ENCODE peak calls at places on chromosomes 4 and X, in ten cellular contexts. One of them, this sample, is unnamed.

GRCh38 chr4:139176299-139177048 is 544 bp downstream of the ELF2 start:
- DNase-seq in HFF-Myc: no peak
- DNase-seq in endothelial cell: peak
- DNase-seq in Panc1: no peak
- DNase-seq in G401: peak
- DNase-seq in activated naive CD4-positive, alpha-beta T cell treated with Interleukin-2 at 50 U/mL for 16 hours: peak
- DNase-seq in amniotic epithelial cell: peak
- DNase-seq in fibroblast of lung: peak
- DNase-seq in stimulated activated CD4-positive, alpha-beta T cell treated with anti-CD3 and anti-CD28 coated beads, Interleukin-12 subunit alpha, Interleukin-12 subunit beta, amount 100 ng/mL, for 24 hours: peak
- DNase-seq in CD8-positive, alpha-beta memory T cell: peak
- DNase-seq in this sample: peak

GRCh38 chrX:48466696-48467095 is 3.4 kb downstream of the SLC38A5 start:
- DNase-seq in HFF-Myc: no peak
- DNase-seq in endothelial cell: no peak
- DNase-seq in Panc1: no peak
- DNase-seq in G401: no peak
- DNase-seq in activated naive CD4-positive, alpha-beta T cell treated with Interleukin-2 at 50 U/mL for 16 hours: peak
- DNase-seq in amniotic epithelial cell: no peak
- DNase-seq in fibroblast of lung: no peak
- DNase-seq in stimulated activated CD4-positive, alpha-beta T cell treated with anti-CD3 and anti-CD28 coated beads, Interleukin-12 subunit alpha, Interleukin-12 subunit beta, amount 100 ng/mL, for 24 hours: no peak
- DNase-seq in CD8-positive, alpha-beta memory T cell: no peak
- DNase-seq in this sample: no peak

GRCh38 chr4:142293536-142293935 is 552.6 kb downstream of the INPP4B start:
- DNase-seq in HFF-Myc: no peak
- DNase-seq in endothelial cell: no peak
- DNase-seq in Panc1: no peak
- DNase-seq in G401: no peak
- DNase-seq in activated naive CD4-positive, alpha-beta T cell treated with Interleukin-2 at 50 U/mL for 16 hours: no peak
- DNase-seq in amniotic epithelial cell: peak
- DNase-seq in fibroblast of lung: peak
- DNase-seq in stimulated activated CD4-positive, alpha-beta T cell treated with anti-CD3 and anti-CD28 coated beads, Interleukin-12 subunit alpha, Interleukin-12 subunit beta, amount 100 ng/mL, for 24 hours: no peak
- DNase-seq in CD8-positive, alpha-beta memory T cell: no peak
- DNase-seq in this sample: no peak

GRCh38 chr4:26105815-26106699 is 192.0 kb downstream of the SMIM20 start:
- DNase-seq in HFF-Myc: no peak
- DNase-seq in endothelial cell: no peak
- DNase-seq in Panc1: no peak
- DNase-seq in G401: no peak
- DNase-seq in activated naive CD4-positive, alpha-beta T cell treated with Interleukin-2 at 50 U/mL for 16 hours: no peak
- DNase-seq in amniotic epithelial cell: peak
- DNase-seq in fibroblast of lung: peak
- DNase-seq in stimulated activated CD4-positive, alpha-beta T cell treated with anti-CD3 and anti-CD28 coated beads, Interleukin-12 subunit alpha, Interleukin-12 subunit beta, amount 100 ng/mL, for 24 hours: no peak
- DNase-seq in CD8-positive, alpha-beta memory T cell: no peak
- DNase-seq in this sample: peak

GRCh38 chr4:75919914-75920313 is 17.7 kb upstream of the PPEF2 start:
- DNase-seq in HFF-Myc: no peak
- DNase-seq in endothelial cell: no peak
- DNase-seq in Panc1: no peak
- DNase-seq in G401: peak
- DNase-seq in activated naive CD4-positive, alpha-beta T cell treated with Interleukin-2 at 50 U/mL for 16 hours: no peak
- DNase-seq in amniotic epithelial cell: peak
- DNase-seq in fibroblast of lung: peak
- DNase-seq in stimulated activated CD4-positive, alpha-beta T cell treated with anti-CD3 and anti-CD28 coated beads, Interleukin-12 subunit alpha, Interleukin-12 subunit beta, amount 100 ng/mL, for 24 hours: no peak
- DNase-seq in CD8-positive, alpha-beta memory T cell: no peak
- DNase-seq in this sample: peak

GRCh38 chrX:12439396-12439795 is 301.1 kb downstream of the FRMPD4 start:
- DNase-seq in HFF-Myc: no peak
- DNase-seq in endothelial cell: no peak
- DNase-seq in Panc1: no peak
- DNase-seq in G401: no peak
- DNase-seq in activated naive CD4-positive, alpha-beta T cell treated with Interleukin-2 at 50 U/mL for 16 hours: no peak
- DNase-seq in amniotic epithelial cell: peak
- DNase-seq in fibroblast of lung: no peak
- DNase-seq in stimulated activated CD4-positive, alpha-beta T cell treated with anti-CD3 and anti-CD28 coated beads, Interleukin-12 subunit alpha, Interleukin-12 subunit beta, amount 100 ng/mL, for 24 hours: no peak
- DNase-seq in CD8-positive, alpha-beta memory T cell: no peak
- DNase-seq in this sample: no peak

GRCh38 chrX:37487271-37487670 is 84.2 kb upstream of the LANCL3 start:
- DNase-seq in HFF-Myc: no peak
- DNase-seq in endothelial cell: no peak
- DNase-seq in Panc1: no peak
- DNase-seq in G401: no peak
- DNase-seq in activated naive CD4-positive, alpha-beta T cell treated with Interleukin-2 at 50 U/mL for 16 hours: no peak
- DNase-seq in amniotic epithelial cell: no peak
- DNase-seq in fibroblast of lung: no peak
- DNase-seq in stimulated activated CD4-positive, alpha-beta T cell treated with anti-CD3 and anti-CD28 coated beads, Interleukin-12 subunit alpha, Interleukin-12 subunit beta, amount 100 ng/mL, for 24 hours: no peak
- DNase-seq in CD8-positive, alpha-beta memory T cell: no peak
- DNase-seq in this sample: no peak

GRCh38 chrX:103565752-103566151 is 19.6 kb upstream of the TCEAL4 start:
- DNase-seq in HFF-Myc: no peak
- DNase-seq in endothelial cell: no peak
- DNase-seq in Panc1: no peak
- DNase-seq in G401: no peak
- DNase-seq in activated naive CD4-positive, alpha-beta T cell treated with Interleukin-2 at 50 U/mL for 16 hours: no peak
- DNase-seq in amniotic epithelial cell: peak
- DNase-seq in fibroblast of lung: peak
- DNase-seq in stimulated activated CD4-positive, alpha-beta T cell treated with anti-CD3 and anti-CD28 coated beads, Interleukin-12 subunit alpha, Interleukin-12 subunit beta, amount 100 ng/mL, for 24 hours: no peak
- DNase-seq in CD8-positive, alpha-beta memory T cell: no peak
- DNase-seq in this sample: peak

GRCh38 chrX:111040377-111041017 is 55.5 kb upstream of the PAK3 start:
- DNase-seq in HFF-Myc: no peak
- DNase-seq in endothelial cell: no peak
- DNase-seq in Panc1: no peak
- DNase-seq in G401: no peak
- DNase-seq in activated naive CD4-positive, alpha-beta T cell treated with Interleukin-2 at 50 U/mL for 16 hours: no peak
- DNase-seq in amniotic epithelial cell: peak
- DNase-seq in fibroblast of lung: peak
- DNase-seq in stimulated activated CD4-positive, alpha-beta T cell treated with anti-CD3 and anti-CD28 coated beads, Interleukin-12 subunit alpha, Interleukin-12 subunit beta, amount 100 ng/mL, for 24 hours: no peak
- DNase-seq in CD8-positive, alpha-beta memory T cell: no peak
- DNase-seq in this sample: no peak

GRCh38 chr4:113908829-113909228 is 70.6 kb downstream of the ARSJ start:
- DNase-seq in HFF-Myc: no peak
- DNase-seq in endothelial cell: no peak
- DNase-seq in Panc1: no peak
- DNase-seq in G401: no peak
- DNase-seq in activated naive CD4-positive, alpha-beta T cell treated with Interleukin-2 at 50 U/mL for 16 hours: no peak
- DNase-seq in amniotic epithelial cell: peak
- DNase-seq in fibroblast of lung: no peak
- DNase-seq in stimulated activated CD4-positive, alpha-beta T cell treated with anti-CD3 and anti-CD28 coated beads, Interleukin-12 subunit alpha, Interleukin-12 subunit beta, amount 100 ng/mL, for 24 hours: no peak
- DNase-seq in CD8-positive, alpha-beta memory T cell: no peak
- DNase-seq in this sample: no peak

GRCh38 chrX:19954707-19955106 is 36.2 kb downstream of the BCLAF3 start:
- DNase-seq in HFF-Myc: no peak
- DNase-seq in endothelial cell: no peak
- DNase-seq in Panc1: no peak
- DNase-seq in G401: no peak
- DNase-seq in activated naive CD4-positive, alpha-beta T cell treated with Interleukin-2 at 50 U/mL for 16 hours: no peak
- DNase-seq in amniotic epithelial cell: no peak
- DNase-seq in fibroblast of lung: no peak
- DNase-seq in stimulated activated CD4-positive, alpha-beta T cell treated with anti-CD3 and anti-CD28 coated beads, Interleukin-12 subunit alpha, Interleukin-12 subunit beta, amount 100 ng/mL, for 24 hours: no peak
- DNase-seq in CD8-positive, alpha-beta memory T cell: no peak
- DNase-seq in this sample: no peak

GRCh38 chr4:190016369-190017289 is 10.4 kb downstream of the FRG2 start:
- DNase-seq in HFF-Myc: no peak
- DNase-seq in endothelial cell: no peak
- DNase-seq in Panc1: no peak
- DNase-seq in G401: no peak
- DNase-seq in activated naive CD4-positive, alpha-beta T cell treated with Interleukin-2 at 50 U/mL for 16 hours: no peak
- DNase-seq in amniotic epithelial cell: no peak
- DNase-seq in fibroblast of lung: no peak
- DNase-seq in stimulated activated CD4-positive, alpha-beta T cell treated with anti-CD3 and anti-CD28 coated beads, Interleukin-12 subunit alpha, Interleukin-12 subunit beta, amount 100 ng/mL, for 24 hours: no peak
- DNase-seq in CD8-positive, alpha-beta memory T cell: no peak
- DNase-seq in this sample: no peak

GRCh38 chrX:129622757-129623301 is 31.9 kb downstream of the APLN start:
- DNase-seq in HFF-Myc: no peak
- DNase-seq in endothelial cell: peak
- DNase-seq in Panc1: no peak
- DNase-seq in G401: no peak
- DNase-seq in activated naive CD4-positive, alpha-beta T cell treated with Interleukin-2 at 50 U/mL for 16 hours: no peak
- DNase-seq in amniotic epithelial cell: peak
- DNase-seq in fibroblast of lung: peak
- DNase-seq in stimulated activated CD4-positive, alpha-beta T cell treated with anti-CD3 and anti-CD28 coated beads, Interleukin-12 subunit alpha, Interleukin-12 subunit beta, amount 100 ng/mL, for 24 hours: no peak
- DNase-seq in CD8-positive, alpha-beta memory T cell: no peak
- DNase-seq in this sample: no peak

GRCh38 chr4:84218002-84218401 is 281.1 kb downstream of the NKX6-1 start:
- DNase-seq in HFF-Myc: no peak
- DNase-seq in endothelial cell: no peak
- DNase-seq in Panc1: no peak
- DNase-seq in G401: peak
- DNase-seq in activated naive CD4-positive, alpha-beta T cell treated with Interleukin-2 at 50 U/mL for 16 hours: no peak
- DNase-seq in amniotic epithelial cell: no peak
- DNase-seq in fibroblast of lung: peak
- DNase-seq in stimulated activated CD4-positive, alpha-beta T cell treated with anti-CD3 and anti-CD28 coated beads, Interleukin-12 subunit alpha, Interleukin-12 subunit beta, amount 100 ng/mL, for 24 hours: no peak
- DNase-seq in CD8-positive, alpha-beta memory T cell: no peak
- DNase-seq in this sample: no peak

GRCh38 chr4:72997409-72997808 is 72.1 kb downstream of the COX18 start:
- DNase-seq in HFF-Myc: no peak
- DNase-seq in endothelial cell: no peak
- DNase-seq in Panc1: no peak
- DNase-seq in G401: peak
- DNase-seq in activated naive CD4-positive, alpha-beta T cell treated with Interleukin-2 at 50 U/mL for 16 hours: no peak
- DNase-seq in amniotic epithelial cell: peak
- DNase-seq in fibroblast of lung: peak
- DNase-seq in stimulated activated CD4-positive, alpha-beta T cell treated with anti-CD3 and anti-CD28 coated beads, Interleukin-12 subunit alpha, Interleukin-12 subunit beta, amount 100 ng/mL, for 24 hours: no peak
- DNase-seq in CD8-positive, alpha-beta memory T cell: no peak
- DNase-seq in this sample: peak

GRCh38 chr4:19375405-19375804 is 876.3 kb upstream of the SLIT2 start:
- DNase-seq in HFF-Myc: no peak
- DNase-seq in endothelial cell: no peak
- DNase-seq in Panc1: no peak
- DNase-seq in G401: no peak
- DNase-seq in activated naive CD4-positive, alpha-beta T cell treated with Interleukin-2 at 50 U/mL for 16 hours: no peak
- DNase-seq in amniotic epithelial cell: no peak
- DNase-seq in fibroblast of lung: no peak
- DNase-seq in stimulated activated CD4-positive, alpha-beta T cell treated with anti-CD3 and anti-CD28 coated beads, Interleukin-12 subunit alpha, Interleukin-12 subunit beta, amount 100 ng/mL, for 24 hours: no peak
- DNase-seq in CD8-positive, alpha-beta memory T cell: no peak
- DNase-seq in this sample: no peak

GRCh38 chr4:102832667-102833066 is 5.3 kb upstream of the UBE2D3 start:
- DNase-seq in HFF-Myc: no peak
- DNase-seq in endothelial cell: no peak
- DNase-seq in Panc1: no peak
- DNase-seq in G401: no peak
- DNase-seq in activated naive CD4-positive, alpha-beta T cell treated with Interleukin-2 at 50 U/mL for 16 hours: no peak
- DNase-seq in amniotic epithelial cell: no peak
- DNase-seq in fibroblast of lung: no peak
- DNase-seq in stimulated activated CD4-positive, alpha-beta T cell treated with anti-CD3 and anti-CD28 coated beads, Interleukin-12 subunit alpha, Interleukin-12 subunit beta, amount 100 ng/mL, for 24 hours: no peak
- DNase-seq in CD8-positive, alpha-beta memory T cell: no peak
- DNase-seq in this sample: no peak

GRCh38 chrX:88416965-88417364 is 330.1 kb upstream of the CPXCR1 start:
- DNase-seq in HFF-Myc: no peak
- DNase-seq in endothelial cell: no peak
- DNase-seq in Panc1: no peak
- DNase-seq in G401: no peak
- DNase-seq in activated naive CD4-positive, alpha-beta T cell treated with Interleukin-2 at 50 U/mL for 16 hours: no peak
- DNase-seq in amniotic epithelial cell: no peak
- DNase-seq in fibroblast of lung: no peak
- DNase-seq in stimulated activated CD4-positive, alpha-beta T cell treated with anti-CD3 and anti-CD28 coated beads, Interleukin-12 subunit alpha, Interleukin-12 subunit beta, amount 100 ng/mL, for 24 hours: no peak
- DNase-seq in CD8-positive, alpha-beta memory T cell: no peak
- DNase-seq in this sample: no peak

GRCh38 chr4:76644831-76645485 is 209.9 kb downstream of the SHROOM3 start:
- DNase-seq in HFF-Myc: no peak
- DNase-seq in endothelial cell: no peak
- DNase-seq in Panc1: no peak
- DNase-seq in G401: no peak
- DNase-seq in activated naive CD4-positive, alpha-beta T cell treated with Interleukin-2 at 50 U/mL for 16 hours: no peak
- DNase-seq in amniotic epithelial cell: no peak
- DNase-seq in fibroblast of lung: no peak
- DNase-seq in stimulated activated CD4-positive, alpha-beta T cell treated with anti-CD3 and anti-CD28 coated beads, Interleukin-12 subunit alpha, Interleukin-12 subunit beta, amount 100 ng/mL, for 24 hours: no peak
- DNase-seq in CD8-positive, alpha-beta memory T cell: no peak
- DNase-seq in this sample: no peak

GRCh38 chr4:120830204-120830603 is 92.3 kb downstream of the PRDM5 start:
- DNase-seq in HFF-Myc: peak
- DNase-seq in endothelial cell: no peak
- DNase-seq in Panc1: no peak
- DNase-seq in G401: no peak
- DNase-seq in activated naive CD4-positive, alpha-beta T cell treated with Interleukin-2 at 50 U/mL for 16 hours: no peak
- DNase-seq in amniotic epithelial cell: no peak
- DNase-seq in fibroblast of lung: no peak
- DNase-seq in stimulated activated CD4-positive, alpha-beta T cell treated with anti-CD3 and anti-CD28 coated beads, Interleukin-12 subunit alpha, Interleukin-12 subunit beta, amount 100 ng/mL, for 24 hours: no peak
- DNase-seq in CD8-positive, alpha-beta memory T cell: no peak
- DNase-seq in this sample: no peak

GRCh38 chr4:155974476-155974749 is 20.7 kb upstream of the CTSO start:
- DNase-seq in HFF-Myc: no peak
- DNase-seq in endothelial cell: no peak
- DNase-seq in Panc1: no peak
- DNase-seq in G401: no peak
- DNase-seq in activated naive CD4-positive, alpha-beta T cell treated with Interleukin-2 at 50 U/mL for 16 hours: no peak
- DNase-seq in amniotic epithelial cell: no peak
- DNase-seq in fibroblast of lung: no peak
- DNase-seq in stimulated activated CD4-positive, alpha-beta T cell treated with anti-CD3 and anti-CD28 coated beads, Interleukin-12 subunit alpha, Interleukin-12 subunit beta, amount 100 ng/mL, for 24 hours: no peak
- DNase-seq in CD8-positive, alpha-beta memory T cell: no peak
- DNase-seq in this sample: no peak

GRCh38 chr4:180527993-180528392 is 1715.2 kb upstream of the TENM3 start:
- DNase-seq in HFF-Myc: no peak
- DNase-seq in endothelial cell: no peak
- DNase-seq in Panc1: no peak
- DNase-seq in G401: no peak
- DNase-seq in activated naive CD4-positive, alpha-beta T cell treated with Interleukin-2 at 50 U/mL for 16 hours: no peak
- DNase-seq in amniotic epithelial cell: no peak
- DNase-seq in fibroblast of lung: peak
- DNase-seq in stimulated activated CD4-positive, alpha-beta T cell treated with anti-CD3 and anti-CD28 coated beads, Interleukin-12 subunit alpha, Interleukin-12 subunit beta, amount 100 ng/mL, for 24 hours: no peak
- DNase-seq in CD8-positive, alpha-beta memory T cell: no peak
- DNase-seq in this sample: no peak

GRCh38 chr4:6471303-6472007 is 959 bp downstream of the PPP2R2C start:
- DNase-seq in HFF-Myc: no peak
- DNase-seq in endothelial cell: no peak
- DNase-seq in Panc1: no peak
- DNase-seq in G401: no peak
- DNase-seq in activated naive CD4-positive, alpha-beta T cell treated with Interleukin-2 at 50 U/mL for 16 hours: no peak
- DNase-seq in amniotic epithelial cell: no peak
- DNase-seq in fibroblast of lung: no peak
- DNase-seq in stimulated activated CD4-positive, alpha-beta T cell treated with anti-CD3 and anti-CD28 coated beads, Interleukin-12 subunit alpha, Interleukin-12 subunit beta, amount 100 ng/mL, for 24 hours: no peak
- DNase-seq in CD8-positive, alpha-beta memory T cell: no peak
- DNase-seq in this sample: peak

GRCh38 chr4:1593881-1594345 is 90.2 kb downstream of the FAM53A start:
- DNase-seq in HFF-Myc: no peak
- DNase-seq in endothelial cell: no peak
- DNase-seq in Panc1: no peak
- DNase-seq in G401: no peak
- DNase-seq in activated naive CD4-positive, alpha-beta T cell treated with Interleukin-2 at 50 U/mL for 16 hours: no peak
- DNase-seq in amniotic epithelial cell: no peak
- DNase-seq in fibroblast of lung: no peak
- DNase-seq in stimulated activated CD4-positive, alpha-beta T cell treated with anti-CD3 and anti-CD28 coated beads, Interleukin-12 subunit alpha, Interleukin-12 subunit beta, amount 100 ng/mL, for 24 hours: no peak
- DNase-seq in CD8-positive, alpha-beta memory T cell: no peak
- DNase-seq in this sample: no peak

GRCh38 chr4:114318309-114318708 is 280.3 kb upstream of the UGT8 start:
- DNase-seq in HFF-Myc: no peak
- DNase-seq in endothelial cell: no peak
- DNase-seq in Panc1: no peak
- DNase-seq in G401: no peak
- DNase-seq in activated naive CD4-positive, alpha-beta T cell treated with Interleukin-2 at 50 U/mL for 16 hours: no peak
- DNase-seq in amniotic epithelial cell: peak
- DNase-seq in fibroblast of lung: peak
- DNase-seq in stimulated activated CD4-positive, alpha-beta T cell treated with anti-CD3 and anti-CD28 coated beads, Interleukin-12 subunit alpha, Interleukin-12 subunit beta, amount 100 ng/mL, for 24 hours: no peak
- DNase-seq in CD8-positive, alpha-beta memory T cell: no peak
- DNase-seq in this sample: no peak

GRCh38 chrX:53056292-53056691 is 7.7 kb downstream of the GPR173 start:
- DNase-seq in HFF-Myc: no peak
- DNase-seq in endothelial cell: no peak
- DNase-seq in Panc1: no peak
- DNase-seq in G401: no peak
- DNase-seq in activated naive CD4-positive, alpha-beta T cell treated with Interleukin-2 at 50 U/mL for 16 hours: no peak
- DNase-seq in amniotic epithelial cell: no peak
- DNase-seq in fibroblast of lung: peak
- DNase-seq in stimulated activated CD4-positive, alpha-beta T cell treated with anti-CD3 and anti-CD28 coated beads, Interleukin-12 subunit alpha, Interleukin-12 subunit beta, amount 100 ng/mL, for 24 hours: no peak
- DNase-seq in CD8-positive, alpha-beta memory T cell: no peak
- DNase-seq in this sample: no peak